ENCODE peak calls at places on chromosomes 11 and 22, in nine cellular contexts. C is adrenal gland; P is naive thymus-derived CD4-positive, alpha-beta T cell; H is IMR-90; F is A549; Z is CD8-positive, alpha-beta memory T cell; T is lower lobe of right lung; N is cardiac muscle cell; S is GM23338. X is an unnamed sample.

GRCh38 chr11:107018274-107018901 is at the start of gene GUCY1A2:
- DNase-seq in C (peak; percentile 29), P (no peak), H (no peak), F (peak; percentile 6), Z (no peak), T (peak; percentile 42), N (peak; percentile 46), S (peak; percentile 53), X (no peak)

GRCh38 chr11:96307748-96308133 is 35.3 kb downstream of the MAML2 start:
- DNase-seq in C (no peak), P (no peak), H (peak; percentile 95), F (peak; percentile 63), Z (no peak), T (no peak), N (no peak), S (no peak), X (peak; percentile 62)

GRCh38 chr11:115226556-115226955 is 277.7 kb downstream of the CADM1 start:
- DNase-seq in C (no peak), P (no peak), H (peak; percentile 84), F (peak; percentile 74), Z (no peak), T (peak; percentile 49), N (peak; percentile 42), S (peak; percentile 91), X (no peak)

GRCh38 chr11:94602430-94603372 is 35.5 kb downstream of the PIWIL4 start:
- DNase-seq in C (peak; percentile 84), P (no peak), H (peak; percentile 86), F (peak; percentile 41), Z (no peak), T (peak; percentile 62), N (peak; percentile 78), S (peak; percentile 71), X (peak; percentile 77)

GRCh38 chr11:58866788-58867187 is 22.3 kb upstream of the GLYATL2 start:
- DNase-seq in C (no peak), P (no peak), H (peak; percentile 49), F (no peak), Z (no peak), T (no peak), N (no peak), S (no peak), X (no peak)

GRCh38 chr11:19890308-19890707 is 177.7 kb downstream of the NAV2 start:
- DNase-seq in C (no peak), P (no peak), H (peak; percentile 88), F (peak; percentile 8), Z (no peak), T (no peak), N (no peak), S (no peak), X (no peak)

GRCh38 chr11:57458410-57459111 is 1.8 kb upstream of the RTN4RL2 start:
- DNase-seq in C (peak; percentile 39), P (peak; percentile 53), H (peak; percentile 11), F (peak; percentile 71), Z (peak; percentile 42), T (peak; percentile 61), N (peak; percentile 55), S (peak; percentile 79), X (no peak)

GRCh38 chr11:76524919-76525318 is 80.1 kb downstream of the EMSY start:
- DNase-seq in C (no peak), P (no peak), H (peak; percentile 44), F (peak; percentile 16), Z (no peak), T (no peak), N (no peak), S (no peak), X (peak; percentile 34)

GRCh38 chr11:2382927-2383822 is 6.1 kb downstream of the CD81 start:
- DNase-seq in C (peak; percentile 55), P (no peak), H (peak; percentile 63), F (no peak), Z (no peak), T (no peak), N (peak; percentile 87), S (peak; percentile 56), X (no peak)

GRCh38 chr22:30202531-30203006 is 44.0 kb downstream of the LIF start:
- DNase-seq in C (no peak), P (no peak), H (peak; percentile 69), F (no peak), Z (no peak), T (peak; percentile 69), N (peak; percentile 30), S (no peak), X (no peak)

GRCh38 chr22:24054356-24054755 is 43.3 kb downstream of the CABIN1 start:
- DNase-seq in C (no peak), P (no peak), H (peak; percentile 66), F (no peak), Z (no peak), T (no peak), N (no peak), S (no peak), X (no peak)

GRCh38 chr11:76843916-76844315 is 16.8 kb upstream of the ACER3 start:
- DNase-seq in C (no peak), P (no peak), H (no peak), F (peak; percentile 33), Z (no peak), T (no peak), N (no peak), S (no peak), X (no peak)

DNA sequence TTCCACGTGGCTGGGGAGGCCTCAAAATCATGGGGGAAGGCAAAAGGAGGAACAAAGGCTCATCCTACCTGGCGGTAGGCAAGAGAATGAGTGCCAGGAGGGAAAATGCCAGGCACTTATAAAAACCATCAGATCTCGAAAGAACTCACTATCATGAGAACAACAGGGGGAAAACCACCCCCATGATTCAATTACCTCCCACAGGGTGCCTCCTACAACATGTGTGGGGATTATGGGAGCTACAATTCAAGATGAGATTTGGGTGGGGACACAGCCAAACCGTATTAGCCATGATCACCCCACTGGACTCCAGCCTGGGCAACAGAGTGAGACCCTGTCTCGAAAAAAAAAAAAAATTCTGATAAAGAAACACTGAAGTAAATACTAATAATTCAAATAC is 87.1 kb downstream of the FCHSD2 start:
- DNase-seq in C (no peak), P (no peak), H (no peak), F (no peak), Z (no peak), T (no peak), N (no peak), S (no peak), X (no peak)
- H3K27ac ChIP-seq in C (no peak overlapping the region), P (no peak overlapping the region), H (no peak overlapping the region), F (no peak overlapping the region), Z (no peak overlapping the region), T (no peak overlapping the region), N (no peak overlapping the region), S (no peak overlapping the region), X (no peak overlapping the region)

GRCh38 chr22:50562523-50563409 is at the start of gene SYCE3:
- DNase-seq in C (peak; percentile 99), P (peak; percentile 99), H (peak; percentile 78), F (peak; percentile 91), Z (peak; percentile 96), T (peak; percentile 99), N (peak; percentile 99), S (peak; percentile 98), X (peak; percentile 49)
- H3K27ac ChIP-seq in C (peak within 1 kb of the TSS; percentile 79), P (peak within 1 kb of the TSS; percentile 67), H (no peak within 1 kb of the TSS), F (peak within 1 kb of the TSS; percentile 96), Z (peak within 1 kb of the TSS; percentile 29), T (peak within 1 kb of the TSS; percentile 75), N (peak within 1 kb of the TSS; percentile 77), S (no peak within 1 kb of the TSS), X (peak within 1 kb of the TSS; percentile 47)

GRCh38 chr22:49461674-49462073 is 366.0 kb downstream of the BRD1 start:
- DNase-seq in C (no peak), P (no peak), H (no peak), F (no peak), Z (no peak), T (no peak), N (no peak), S (no peak), X (no peak)

GRCh38 chr22:49464024-49464423 is 363.6 kb downstream of the BRD1 start:
- DNase-seq in C (no peak), P (no peak), H (no peak), F (no peak), Z (no peak), T (no peak), N (no peak), S (no peak), X (no peak)

GRCh38 chr22:49460662-49461371 is 366.9 kb downstream of the BRD1 start:
- DNase-seq in C (no peak), P (no peak), H (no peak), F (no peak), Z (no peak), T (no peak), N (no peak), S (no peak), X (no peak)

GRCh38 chr22:49462795-49463194 is 364.9 kb downstream of the BRD1 start:
- DNase-seq in C (peak; percentile 12), P (no peak), H (no peak), F (no peak), Z (no peak), T (no peak), N (no peak), S (no peak), X (no peak)

DNA sequence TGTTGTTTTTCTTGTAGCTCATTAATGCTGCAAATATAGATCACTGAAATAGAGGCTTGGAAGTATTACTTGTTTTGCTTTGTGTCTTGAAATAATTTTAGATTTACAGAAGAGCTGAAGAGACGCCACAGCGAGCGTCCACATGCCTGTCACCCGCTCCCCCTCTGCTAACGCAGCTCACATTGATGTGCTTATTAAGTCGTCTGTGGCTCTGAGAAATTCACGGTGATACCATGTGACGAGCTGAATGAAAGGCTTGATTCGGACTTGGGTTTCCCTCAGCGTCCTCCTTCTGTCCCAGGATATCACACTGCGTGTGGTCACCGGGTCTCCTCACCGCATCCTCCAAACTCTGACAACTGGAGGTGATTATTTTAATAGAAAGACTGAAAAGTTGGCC is 365.4 kb downstream of the BRD1 start:
- DNase-seq in C (no peak), P (no peak), H (no peak), F (no peak), Z (no peak), T (no peak), N (no peak), S (no peak), X (no peak)
- H3K27ac ChIP-seq in C (no peak overlapping the region), P (no peak overlapping the region), H (no peak overlapping the region), F (no peak overlapping the region), Z (no peak overlapping the region), T (no peak overlapping the region), N (no peak overlapping the region), S (no peak overlapping the region), X (no peak overlapping the region)

GRCh38 chr22:42947211-42947990 is 67.5 kb downstream of the PACSIN2 start:
- DNase-seq in C (peak; percentile 62), P (no peak), H (peak; percentile 41), F (peak; percentile 44), Z (no peak), T (no peak), N (peak; percentile 42), S (no peak), X (no peak)

GRCh38 chr22:42944409-42944808 is 70.5 kb downstream of the PACSIN2 start:
- DNase-seq in C (no peak), P (no peak), H (no peak), F (no peak), Z (no peak), T (no peak), N (no peak), S (no peak), X (no peak)

GRCh38 chr22:42946551-42947198 is 68.3 kb downstream of the PACSIN2 start:
- DNase-seq in C (no peak), P (no peak), H (no peak), F (no peak), Z (no peak), T (no peak), N (no peak), S (no peak), X (no peak)

GRCh38 chr22:42945027-42945426 is 69.9 kb downstream of the PACSIN2 start:
- DNase-seq in C (no peak), P (no peak), H (no peak), F (no peak), Z (no peak), T (no peak), N (no peak), S (no peak), X (no peak)

GRCh38 chr22:42945736-42946135 is 69.2 kb downstream of the PACSIN2 start:
- DNase-seq in C (no peak), P (no peak), H (no peak), F (no peak), Z (no peak), T (no peak), N (no peak), S (peak; percentile 53), X (no peak)
- H3K27ac ChIP-seq in C (peak overlapping the region; percentile 61), P (no peak overlapping the region), H (no peak overlapping the region), F (peak overlapping the region; percentile 6), Z (no peak overlapping the region), T (peak overlapping the region; percentile 41), N (no peak overlapping the region), S (peak overlapping the region; percentile 24), X (no peak overlapping the region)